ENCODE peak calls at places on chromosomes 11 and 22, in five cellular contexts. S, O, P, F and W are unnamed samples.

GRCh38 chr22:23762866-23763578 is at the start of gene C22orf15:
- DNase-seq in O (no peak), S (no peak), P (no peak), F (no peak), W (peak; percentile 29)

GRCh38 chr22:45922256-45922655 is 54.7 kb downstream of the WNT7B start:
- DNase-seq in F (no peak), O (no peak), P (no peak), S (no peak), W (no peak)

GRCh38 chr22:46421272-46421671 is 85.8 kb downstream of the TRMU start:
- DNase-seq in O (peak; percentile 42), S (no peak), F (no peak), P (peak; percentile 44), W (no peak)

GRCh38 chr11:109435121-109435742 is 13.2 kb downstream of the C11orf87 start:
- DNase-seq in O (no peak), P (no peak), S (peak; percentile 90), F (no peak), W (no peak)

GRCh38 chr11:57638811-57639320 is 10.8 kb downstream of the YPEL4 start:
- DNase-seq in O (no peak), F (peak; percentile 22), S (no peak), P (no peak), W (no peak)

GRCh38 chr11:77322926-77323590 is 21.6 kb upstream of the GDPD4 start:
- DNase-seq in O (no peak), S (no peak), P (no peak), F (no peak), W (no peak)

GRCh38 chr11:96156379-96156722 is 186.6 kb downstream of the MAML2 start:
- DNase-seq in P (no peak), O (no peak), S (no peak), F (no peak), W (no peak)

GRCh38 chr22:28329582-28330073 is 350.0 kb downstream of the TTC28 start:
- DNase-seq in O (no peak), P (no peak), F (no peak), S (no peak), W (peak; percentile 76)

GRCh38 chr11:27938011-27938410 is 169.9 kb downstream of the KIF18A start:
- DNase-seq in F (peak; percentile 41), P (no peak), O (no peak), S (no peak), W (peak; percentile 50)

GRCh38 chr11:134252539-134253188 is 488 bp downstream of the THYN1 start:
- DNase-seq in O (no peak), F (peak; percentile 44), S (peak; percentile 45), P (no peak), W (peak; percentile 65)

GRCh38 chr22:46674367-46674781 is 54.2 kb downstream of the GRAMD4 start:
- DNase-seq in P (peak; percentile 62), F (no peak), S (no peak), O (peak; percentile 72), W (no peak)

GRCh38 chr11:70067591-70068341 is 10.4 kb upstream of the ANO1 start:
- DNase-seq in F (no peak), O (no peak), S (peak; percentile 71), P (no peak), W (no peak)

GRCh38 chr11:27216268-27217149 is 146.5 kb downstream of the CCDC34 start:
- DNase-seq in S (no peak), O (peak; percentile 49), F (no peak), P (no peak), W (peak; percentile 65)

GRCh38 chr11:131688056-131688693 is 317.8 kb downstream of the NTM start:
- DNase-seq in O (peak; percentile 62), F (peak; percentile 36), P (peak; percentile 51), S (peak; percentile 57), W (peak; percentile 42)

GRCh38 chr11:62392944-62393628 is 25.7 kb upstream of the SCGB1A1 start:
- DNase-seq in O (no peak), S (peak; percentile 53), F (no peak), P (no peak), W (no peak)

GRCh38 chr22:36151006-36151595 is 9.5 kb downstream of the APOL3 start:
- DNase-seq in F (no peak), S (no peak), P (no peak), O (no peak), W (peak; percentile 28)

GRCh38 chr11:47572715-47573255 is 6.0 kb downstream of the KBTBD4 start:
- DNase-seq in F (no peak), S (no peak), P (no peak), O (peak; percentile 12), W (no peak)

GRCh38 chr11:61148016-61148640 is 13.1 kb downstream of the VPS37C start:
- DNase-seq in O (peak; percentile 22), P (no peak), F (no peak), S (no peak), W (no peak)

DNA sequence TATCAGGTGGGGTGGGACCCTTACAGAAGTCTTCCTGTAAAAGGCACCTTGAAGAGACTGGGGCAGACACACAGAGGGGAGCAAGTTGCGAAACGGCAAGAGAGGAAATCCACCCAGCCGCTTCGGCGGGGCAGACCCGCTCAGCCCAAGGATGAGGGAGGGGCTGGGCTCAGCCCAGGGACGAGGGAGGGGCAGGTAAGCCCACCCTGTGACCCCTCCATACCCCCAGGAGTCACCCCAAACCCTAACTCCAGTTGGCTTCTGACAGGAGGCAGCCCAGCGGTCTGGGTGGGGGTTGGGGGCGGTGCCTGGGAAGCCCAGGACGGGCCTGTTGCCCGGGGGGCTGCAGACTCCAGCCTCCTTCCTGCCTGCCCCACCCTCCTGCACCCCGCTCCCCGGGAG is 971 bp downstream of the OSBPL5 start:
- DNase-seq in S (no peak), F (no peak), P (no peak), O (peak; percentile 47), W (peak; percentile 35)
- H3K4me3 ChIP-seq in S (peak overlapping the region; percentile 72), F (peak overlapping the region; percentile 80), P (no peak overlapping the region), O (peak overlapping the region; percentile 84), W (peak overlapping the region; percentile 75)

GRCh38 chr11:3879216-3879966 is 23.9 kb downstream of the STIM1 start:
- DNase-seq in S (no peak), F (no peak), P (peak; percentile 65), O (no peak), W (no peak)

GRCh38 chr11:3880724-3881123 is 25.3 kb downstream of the STIM1 start:
- DNase-seq in F (peak; percentile 15), P (no peak), O (no peak), S (peak; percentile 59), W (no peak)

GRCh38 chr11:3885855-3886254 is 30.4 kb downstream of the STIM1 start:
- DNase-seq in P (no peak), O (no peak), S (no peak), F (peak; percentile 10), W (no peak)

GRCh38 chr11:3879967-3880542 is 24.6 kb downstream of the STIM1 start:
- DNase-seq in P (no peak), O (no peak), F (no peak), S (no peak), W (no peak)

GRCh38 chr11:3882671-3883070 is 27.2 kb downstream of the STIM1 start:
- DNase-seq in S (no peak), P (no peak), F (no peak), O (no peak), W (no peak)
- TF ChIP-seq CTCF in S (no peak), P (no peak), F (no peak), O (no peak), W (no peak)

GRCh38 chr11:45141171-45141570 is 5.3 kb upstream of the PRDM11 start:
- DNase-seq in P (no peak), S (no peak), F (no peak), O (no peak), W (no peak)
- H3K4me3 ChIP-seq in P (no peak overlapping the region), S (no peak overlapping the region), F (no peak overlapping the region), O (no peak overlapping the region), W (no peak overlapping the region)

DNA sequence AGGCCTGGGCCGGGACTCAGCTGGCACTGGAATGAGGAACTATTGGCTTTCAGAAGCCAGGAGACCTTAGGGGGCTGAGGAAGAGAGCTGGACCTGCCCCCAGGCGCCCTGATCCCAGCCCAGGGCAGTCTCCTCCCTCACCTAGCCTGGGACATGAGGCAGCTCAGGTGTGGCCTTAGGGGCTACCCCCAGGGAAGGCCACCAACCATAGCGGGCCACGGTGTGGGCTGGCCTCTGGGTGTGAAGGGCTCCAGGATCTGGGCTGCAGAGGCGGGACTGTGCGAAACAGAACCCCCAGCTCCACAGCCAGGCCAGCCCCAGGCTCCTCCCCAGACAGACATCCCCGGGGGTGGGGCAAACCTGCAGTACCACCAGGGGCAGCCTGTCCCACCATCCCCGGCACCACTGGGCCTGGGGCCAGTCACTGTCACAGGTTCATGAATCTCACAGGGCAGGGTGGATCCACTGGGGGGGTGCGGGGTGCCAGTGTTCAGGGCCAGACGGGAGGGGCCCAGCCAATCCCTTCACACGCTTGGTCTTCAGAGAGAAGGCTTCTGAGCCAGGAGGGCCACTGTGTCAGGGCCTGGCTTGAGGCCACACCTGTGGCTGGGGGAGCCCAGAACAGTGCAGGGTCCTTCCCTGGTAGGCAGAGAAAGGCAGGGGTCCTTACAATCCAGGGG is 3.5 kb downstream of the PLXNB2 start:
- DNase-seq in P (no peak), F (no peak), S (peak; percentile 57), O (peak; percentile 81), W (no peak)
- TF ChIP-seq CTCF in P (peak; percentile 26), F (peak; percentile 23), S (no peak), O (no peak), W (peak; percentile 17)

GRCh38 chr11:91495837-91496236 is 728.8 kb upstream of the FAT3 start:
- DNase-seq in P (no peak), O (no peak), F (no peak), S (no peak), W (no peak)

GRCh38 chr11:91489989-91490388 is 734.6 kb upstream of the FAT3 start:
- DNase-seq in F (no peak), S (no peak), P (no peak), O (no peak), W (no peak)
- H3K4me3 ChIP-seq in F (no peak overlapping the region), S (no peak overlapping the region), P (no peak overlapping the region), O (no peak overlapping the region), W (no peak overlapping the region)

GRCh38 chr11:17351171-17351509 is 460 bp upstream of the NCR3LG1 start:
- DNase-seq in O (no peak), S (no peak), P (no peak), F (no peak), W (no peak)
- TF ChIP-seq CTCF in O (peak; percentile 13), S (peak; percentile 36), P (no peak), F (no peak), W (peak; percentile 8)

DNA sequence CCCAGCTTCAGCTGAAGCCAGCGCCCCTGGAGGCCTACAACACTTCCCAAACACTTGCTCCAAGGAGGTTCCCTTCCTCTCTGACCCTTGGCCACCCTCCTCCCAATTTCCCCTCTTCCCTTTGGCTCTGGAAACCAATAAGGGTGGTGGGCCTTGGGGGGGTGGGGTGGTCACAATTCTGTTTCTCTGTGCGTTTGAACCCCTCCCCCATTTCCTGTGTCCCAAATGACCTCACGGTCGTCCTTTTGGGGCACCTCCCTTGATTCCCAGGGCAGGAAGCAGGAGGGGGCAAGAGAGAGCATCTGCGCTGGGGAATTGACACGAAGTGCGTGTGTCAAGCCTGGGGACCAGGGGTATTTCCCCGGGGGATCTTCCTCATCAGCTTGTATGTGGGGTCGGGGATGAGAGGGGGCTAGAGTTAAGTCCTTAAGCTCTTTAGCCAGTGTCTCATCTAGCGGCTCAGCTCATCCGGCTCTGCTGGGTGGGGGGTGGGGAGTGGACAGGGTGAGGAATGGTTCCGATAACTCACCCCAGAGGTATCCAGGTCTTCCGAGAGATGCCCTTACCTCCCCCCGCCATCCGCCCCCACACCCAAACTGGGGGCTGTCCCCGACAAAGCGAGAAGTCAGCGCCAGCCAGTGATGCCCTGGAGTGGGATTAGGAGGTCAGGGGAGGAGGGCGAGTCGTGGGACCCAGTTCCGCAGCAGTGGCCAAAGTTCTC is 629 bp downstream of the ESAM start:
- DNase-seq in O (no peak), F (no peak), S (no peak), P (peak; percentile 33), W (peak; percentile 41)
- H3K4me3 ChIP-seq in O (peak overlapping the region; percentile 66), F (no peak overlapping the region), S (no peak overlapping the region), P (peak overlapping the region; percentile 78), W (peak overlapping the region; percentile 68)

GRCh38 chr22:49881856-49882255 is 28.2 kb downstream of the ZBED4 start:
- DNase-seq in F (no peak), O (no peak), S (no peak), P (no peak), W (no peak)
- TF ChIP-seq CTCF in F (no peak), O (no peak), S (no peak), P (no peak), W (no peak)